ENCODE peak calls at places on chromosomes 12 and 14, in nine cellular contexts. J is M059J, M is GM12865, I is neural crest cell, A is hippocampal formation, U is stromal cell of bone marrow, H is dorsolateral prefrontal cortex, W is NCI-H1417, Y is ascending aorta. S is an unnamed sample.

GRCh38 chr14:70208380-70208779 is 19.6 kb upstream of the SLC8A3 start:
- DNase-seq in Y (no peak), U (no peak), M (no peak), J (no peak), W (no peak), A (no peak), I (no peak), H (no peak), S (no peak)

GRCh38 chr12:123076604-123077297 is 74.1 kb downstream of the PITPNM2 start:
- DNase-seq in U (no peak), H (no peak), I (no peak), Y (no peak), W (no peak), M (peak; percentile 68), J (peak; percentile 43), A (no peak), S (no peak)

GRCh38 chr14:87252103-87252502 is 740.9 kb downstream of the GALC start:
- DNase-seq in U (no peak), W (no peak), A (no peak), Y (no peak), J (no peak), M (no peak), I (no peak), H (no peak), S (no peak)

GRCh38 chr12:67710582-67710981 is 62.0 kb downstream of the DYRK2 start:
- DNase-seq in M (peak; percentile 76), A (peak; percentile 23), I (no peak), J (peak; percentile 60), U (no peak), H (no peak), W (no peak), Y (no peak), S (no peak)

GRCh38 chr12:54980341-54980740 is 4.2 kb downstream of the TESPA1 start:
- DNase-seq in I (no peak), J (no peak), H (no peak), U (no peak), M (no peak), Y (no peak), A (no peak), W (no peak), S (no peak)

GRCh38 chr14:99118946-99119345 is 153.1 kb downstream of the BCL11B start:
- DNase-seq in A (no peak), H (no peak), Y (no peak), U (no peak), J (no peak), I (no peak), M (no peak), W (no peak), S (no peak)

GRCh38 chr12:45468751-45469615 is 253.1 kb downstream of the ANO6 start:
- DNase-seq in I (no peak), Y (no peak), A (no peak), H (no peak), J (no peak), W (no peak), U (no peak), M (no peak), S (no peak)

GRCh38 chr14:99461411-99461810 is 19.2 kb downstream of the SETD3 start:
- DNase-seq in J (no peak), H (no peak), U (no peak), W (no peak), M (no peak), Y (no peak), I (no peak), A (no peak), S (no peak)

GRCh38 chr12:6263931-6264330 is 46.6 kb upstream of the PLEKHG6 start:
- DNase-seq in M (no peak), W (no peak), A (no peak), U (no peak), Y (no peak), H (no peak), I (no peak), J (no peak), S (no peak)

GRCh38 chr14:85420278-85420677 is 109.7 kb upstream of the FLRT2 start:
- DNase-seq in W (no peak), U (no peak), Y (no peak), J (no peak), M (no peak), H (no peak), A (no peak), I (no peak), S (no peak)

GRCh38 chr12:65278576-65279386 is at the start of gene MSRB3:
- DNase-seq in M (peak; percentile 53), Y (no peak), H (peak; percentile 55), A (peak; percentile 20), J (peak; percentile 78), W (peak; percentile 40), U (peak; percentile 64), I (peak; percentile 65), S (peak; percentile 77)

GRCh38 chr14:57526942-57527341 is 33.3 kb upstream of the CCDC198 start:
- DNase-seq in U (no peak), Y (no peak), W (no peak), I (no peak), H (no peak), J (no peak), A (no peak), M (peak; percentile 21), S (no peak)

GRCh38 chr12:32533971-32534590 is 134.7 kb downstream of the FGD4 start:
- DNase-seq in H (no peak), Y (no peak), M (peak; percentile 38), U (peak; percentile 69), J (peak; percentile 84), A (peak; percentile 26), W (peak; percentile 15), I (no peak), S (no peak)

GRCh38 chr14:88270781-88271180 is 52.3 kb downstream of the KCNK10 start:
- DNase-seq in W (no peak), Y (no peak), J (no peak), I (no peak), M (no peak), H (no peak), U (no peak), A (no peak), S (no peak)

GRCh38 chr14:76928301-76928700 is 100.2 kb downstream of the IRF2BPL start:
- DNase-seq in M (no peak), U (no peak), J (no peak), Y (no peak), A (no peak), I (no peak), W (no peak), H (no peak), S (no peak)

GRCh38 chr14:104116544-104117340 is 21.6 kb upstream of the KIF26A start:
- DNase-seq in Y (no peak), I (no peak), U (no peak), A (no peak), W (peak; percentile 38), H (no peak), M (no peak), J (no peak), S (no peak)

GRCh38 chr12:89157413-89157812 is 194.9 kb downstream of the DUSP6 start:
- DNase-seq in U (no peak), H (no peak), Y (no peak), A (no peak), W (no peak), J (no peak), I (no peak), M (no peak), S (no peak)

S was measured in amniotic stem cell.